ENCODE peak calls at places on chromosome 7, in ten cellular contexts. One of them, this sample, is unnamed.

GRCh38 chr7:117834983-117835664 is 38.1 kb downstream of the CTTNBP2 start:
- DNase-seq in sciatic nerve: no peak
- DNase-seq in NCI-H2029: peak
- DNase-seq in activated effector memory CD4-positive, alpha-beta T cell treated with anti-CD3 and anti-CD28 coated beads, Interleukin-2, amount 50 U/mL, for 16 hours: no peak
- DNase-seq in AG08395: no peak
- DNase-seq in CD4-positive, alpha-beta memory T cell: no peak
- DNase-seq in renal cortical epithelial cell: peak
- DNase-seq in anterior cingulate cortex: no peak
- DNase-seq in GM20000: no peak
- DNase-seq in brain microvascular endothelial cell: no peak
- DNase-seq in this sample: no peak

GRCh38 chr7:94654764-94655561 is 970 bp downstream of the SGCE start:
- DNase-seq in sciatic nerve: no peak
- DNase-seq in brain microvascular endothelial cell: peak
- DNase-seq in GM20000: no peak
- DNase-seq in renal cortical epithelial cell: no peak
- DNase-seq in CD4-positive, alpha-beta memory T cell: peak
- DNase-seq in AG08395: peak
- DNase-seq in activated effector memory CD4-positive, alpha-beta T cell treated with anti-CD3 and anti-CD28 coated beads, Interleukin-2, amount 50 U/mL, for 16 hours: no peak
- DNase-seq in NCI-H2029: peak
- DNase-seq in anterior cingulate cortex: peak
- DNase-seq in this sample: no peak

GRCh38 chr7:47513741-47514241 is 68.1 kb downstream of the TNS3 start:
- DNase-seq in AG08395: peak
- DNase-seq in sciatic nerve: no peak
- DNase-seq in brain microvascular endothelial cell: peak
- DNase-seq in NCI-H2029: no peak
- DNase-seq in anterior cingulate cortex: peak
- DNase-seq in activated effector memory CD4-positive, alpha-beta T cell treated with anti-CD3 and anti-CD28 coated beads, Interleukin-2, amount 50 U/mL, for 16 hours: no peak
- DNase-seq in GM20000: no peak
- DNase-seq in renal cortical epithelial cell: peak
- DNase-seq in CD4-positive, alpha-beta memory T cell: no peak
- DNase-seq in this sample: peak

GRCh38 chr7:130365511-130366441 is 14.5 kb upstream of the CPA1 start:
- DNase-seq in NCI-H2029: peak
- DNase-seq in GM20000: peak
- DNase-seq in renal cortical epithelial cell: peak
- DNase-seq in brain microvascular endothelial cell: no peak
- DNase-seq in AG08395: peak
- DNase-seq in sciatic nerve: peak
- DNase-seq in CD4-positive, alpha-beta memory T cell: no peak
- DNase-seq in anterior cingulate cortex: peak
- DNase-seq in activated effector memory CD4-positive, alpha-beta T cell treated with anti-CD3 and anti-CD28 coated beads, Interleukin-2, amount 50 U/mL, for 16 hours: peak
- DNase-seq in this sample: peak

GRCh38 chr7:28955723-28956607 is 2.2 kb downstream of the TRIL start:
- DNase-seq in brain microvascular endothelial cell: no peak
- DNase-seq in anterior cingulate cortex: peak
- DNase-seq in CD4-positive, alpha-beta memory T cell: no peak
- DNase-seq in GM20000: peak
- DNase-seq in NCI-H2029: peak
- DNase-seq in renal cortical epithelial cell: peak
- DNase-seq in AG08395: no peak
- DNase-seq in activated effector memory CD4-positive, alpha-beta T cell treated with anti-CD3 and anti-CD28 coated beads, Interleukin-2, amount 50 U/mL, for 16 hours: no peak
- DNase-seq in sciatic nerve: peak
- DNase-seq in this sample: peak

GRCh38 chr7:7996568-7996967 is 28.0 kb downstream of the GLCCI1 start:
- DNase-seq in NCI-H2029: peak
- DNase-seq in activated effector memory CD4-positive, alpha-beta T cell treated with anti-CD3 and anti-CD28 coated beads, Interleukin-2, amount 50 U/mL, for 16 hours: no peak
- DNase-seq in GM20000: no peak
- DNase-seq in AG08395: peak
- DNase-seq in anterior cingulate cortex: no peak
- DNase-seq in brain microvascular endothelial cell: peak
- DNase-seq in CD4-positive, alpha-beta memory T cell: no peak
- DNase-seq in renal cortical epithelial cell: peak
- DNase-seq in sciatic nerve: no peak
- DNase-seq in this sample: no peak

GRCh38 chr7:65004575-65004974 is 1.9 kb downstream of the ERV3-1 start:
- DNase-seq in GM20000: no peak
- DNase-seq in renal cortical epithelial cell: no peak
- DNase-seq in brain microvascular endothelial cell: no peak
- DNase-seq in CD4-positive, alpha-beta memory T cell: no peak
- DNase-seq in sciatic nerve: no peak
- DNase-seq in NCI-H2029: no peak
- DNase-seq in activated effector memory CD4-positive, alpha-beta T cell treated with anti-CD3 and anti-CD28 coated beads, Interleukin-2, amount 50 U/mL, for 16 hours: no peak
- DNase-seq in anterior cingulate cortex: no peak
- DNase-seq in AG08395: no peak
- DNase-seq in this sample: no peak

GRCh38 chr7:45143616-45144015 is 14.0 kb upstream of the RAMP3 start:
- DNase-seq in activated effector memory CD4-positive, alpha-beta T cell treated with anti-CD3 and anti-CD28 coated beads, Interleukin-2, amount 50 U/mL, for 16 hours: no peak
- DNase-seq in sciatic nerve: no peak
- DNase-seq in NCI-H2029: no peak
- DNase-seq in AG08395: peak
- DNase-seq in renal cortical epithelial cell: peak
- DNase-seq in GM20000: no peak
- DNase-seq in anterior cingulate cortex: no peak
- DNase-seq in brain microvascular endothelial cell: peak
- DNase-seq in CD4-positive, alpha-beta memory T cell: no peak
- DNase-seq in this sample: peak

GRCh38 chr7:1975581-1975980 is 257.2 kb downstream of the MAD1L1 start:
- DNase-seq in CD4-positive, alpha-beta memory T cell: no peak
- DNase-seq in sciatic nerve: no peak
- DNase-seq in GM20000: no peak
- DNase-seq in NCI-H2029: no peak
- DNase-seq in AG08395: no peak
- DNase-seq in renal cortical epithelial cell: no peak
- DNase-seq in anterior cingulate cortex: no peak
- DNase-seq in brain microvascular endothelial cell: no peak
- DNase-seq in activated effector memory CD4-positive, alpha-beta T cell treated with anti-CD3 and anti-CD28 coated beads, Interleukin-2, amount 50 U/mL, for 16 hours: peak
- DNase-seq in this sample: peak

GRCh38 chr7:24477807-24478655 is 95.2 kb upstream of the PALS2 start:
- DNase-seq in GM20000: no peak
- DNase-seq in CD4-positive, alpha-beta memory T cell: no peak
- DNase-seq in NCI-H2029: no peak
- DNase-seq in renal cortical epithelial cell: peak
- DNase-seq in activated effector memory CD4-positive, alpha-beta T cell treated with anti-CD3 and anti-CD28 coated beads, Interleukin-2, amount 50 U/mL, for 16 hours: no peak
- DNase-seq in anterior cingulate cortex: no peak
- DNase-seq in brain microvascular endothelial cell: peak
- DNase-seq in sciatic nerve: no peak
- DNase-seq in AG08395: peak
- DNase-seq in this sample: no peak

GRCh38 chr7:27095050-27095896 is 527 bp downstream of the HOXA1 start:
- DNase-seq in AG08395: no peak
- DNase-seq in sciatic nerve: no peak
- DNase-seq in CD4-positive, alpha-beta memory T cell: no peak
- DNase-seq in GM20000: no peak
- DNase-seq in activated effector memory CD4-positive, alpha-beta T cell treated with anti-CD3 and anti-CD28 coated beads, Interleukin-2, amount 50 U/mL, for 16 hours: peak
- DNase-seq in renal cortical epithelial cell: no peak
- DNase-seq in anterior cingulate cortex: no peak
- DNase-seq in NCI-H2029: no peak
- DNase-seq in brain microvascular endothelial cell: no peak
- DNase-seq in this sample: no peak

GRCh38 chr7:33379891-33380525 is 250.6 kb downstream of the BBS9 start:
- DNase-seq in AG08395: no peak
- DNase-seq in GM20000: no peak
- DNase-seq in sciatic nerve: no peak
- DNase-seq in CD4-positive, alpha-beta memory T cell: no peak
- DNase-seq in brain microvascular endothelial cell: no peak
- DNase-seq in renal cortical epithelial cell: no peak
- DNase-seq in NCI-H2029: no peak
- DNase-seq in activated effector memory CD4-positive, alpha-beta T cell treated with anti-CD3 and anti-CD28 coated beads, Interleukin-2, amount 50 U/mL, for 16 hours: no peak
- DNase-seq in anterior cingulate cortex: peak
- DNase-seq in this sample: no peak

GRCh38 chr7:38070718-38071117 is 107.3 kb upstream of the STARD3NL start:
- DNase-seq in sciatic nerve: no peak
- DNase-seq in anterior cingulate cortex: no peak
- DNase-seq in AG08395: peak
- DNase-seq in activated effector memory CD4-positive, alpha-beta T cell treated with anti-CD3 and anti-CD28 coated beads, Interleukin-2, amount 50 U/mL, for 16 hours: no peak
- DNase-seq in CD4-positive, alpha-beta memory T cell: no peak
- DNase-seq in renal cortical epithelial cell: peak
- DNase-seq in brain microvascular endothelial cell: peak
- DNase-seq in NCI-H2029: no peak
- DNase-seq in GM20000: no peak
- DNase-seq in this sample: no peak

GRCh38 chr7:108004220-108005142 is 1.5 kb upstream of the LAMB1 start:
- DNase-seq in CD4-positive, alpha-beta memory T cell: no peak
- DNase-seq in activated effector memory CD4-positive, alpha-beta T cell treated with anti-CD3 and anti-CD28 coated beads, Interleukin-2, amount 50 U/mL, for 16 hours: no peak
- DNase-seq in anterior cingulate cortex: no peak
- DNase-seq in AG08395: peak
- DNase-seq in renal cortical epithelial cell: peak
- DNase-seq in NCI-H2029: no peak
- DNase-seq in brain microvascular endothelial cell: peak
- DNase-seq in sciatic nerve: no peak
- DNase-seq in GM20000: no peak
- DNase-seq in this sample: no peak

GRCh38 chr7:67604461-67605386 is 608.1 kb downstream of the TYW1 start:
- DNase-seq in CD4-positive, alpha-beta memory T cell: no peak
- DNase-seq in renal cortical epithelial cell: no peak
- DNase-seq in NCI-H2029: peak
- DNase-seq in anterior cingulate cortex: no peak
- DNase-seq in activated effector memory CD4-positive, alpha-beta T cell treated with anti-CD3 and anti-CD28 coated beads, Interleukin-2, amount 50 U/mL, for 16 hours: no peak
- DNase-seq in brain microvascular endothelial cell: no peak
- DNase-seq in GM20000: no peak
- DNase-seq in AG08395: no peak
- DNase-seq in sciatic nerve: no peak
- DNase-seq in this sample: no peak

GRCh38 chr7:94049615-94050014 is 45.5 kb upstream of the BET1 start:
- DNase-seq in AG08395: no peak
- DNase-seq in brain microvascular endothelial cell: no peak
- DNase-seq in sciatic nerve: no peak
- DNase-seq in CD4-positive, alpha-beta memory T cell: no peak
- DNase-seq in NCI-H2029: no peak
- DNase-seq in GM20000: no peak
- DNase-seq in activated effector memory CD4-positive, alpha-beta T cell treated with anti-CD3 and anti-CD28 coated beads, Interleukin-2, amount 50 U/mL, for 16 hours: no peak
- DNase-seq in renal cortical epithelial cell: no peak
- DNase-seq in anterior cingulate cortex: no peak
- DNase-seq in this sample: no peak

GRCh38 chr7:135822396-135822795 is 73.8 kb upstream of the FAM180A start:
- DNase-seq in brain microvascular endothelial cell: no peak
- DNase-seq in renal cortical epithelial cell: no peak
- DNase-seq in activated effector memory CD4-positive, alpha-beta T cell treated with anti-CD3 and anti-CD28 coated beads, Interleukin-2, amount 50 U/mL, for 16 hours: no peak
- DNase-seq in CD4-positive, alpha-beta memory T cell: no peak
- DNase-seq in NCI-H2029: no peak
- DNase-seq in anterior cingulate cortex: no peak
- DNase-seq in GM20000: no peak
- DNase-seq in sciatic nerve: no peak
- DNase-seq in AG08395: no peak
- DNase-seq in this sample: no peak

GRCh38 chr7:139931190-139932007 is 102.3 kb downstream of the TBXAS1 start:
- DNase-seq in sciatic nerve: no peak
- DNase-seq in AG08395: no peak
- DNase-seq in NCI-H2029: no peak
- DNase-seq in anterior cingulate cortex: no peak
- DNase-seq in activated effector memory CD4-positive, alpha-beta T cell treated with anti-CD3 and anti-CD28 coated beads, Interleukin-2, amount 50 U/mL, for 16 hours: no peak
- DNase-seq in GM20000: no peak
- DNase-seq in brain microvascular endothelial cell: no peak
- DNase-seq in CD4-positive, alpha-beta memory T cell: no peak
- DNase-seq in renal cortical epithelial cell: no peak
- DNase-seq in this sample: no peak